ENCODE peak calls at places on chromosomes 13 and 19, in six cellular contexts. Q is activated naive CD4-positive, alpha-beta T cell treated with anti-CD3 and anti-CD28 coated beads, Interleukin-2, amount 50 U/mL, for 16 hours; R is H9; I is PC-3; Z is Jurkat, Clone E6-1; N is activated CD4-positive, alpha-beta T cell treated with anti-CD3 and anti-CD28 coated beads for 24 hours. K is an unnamed sample.

GRCh38 chr19:34253711-34254551 is 423 bp upstream of the GARRE1 start:
- DNase-seq in R (peak; percentile 91), Q (no peak), N (no peak), Z (peak; percentile 44), I (peak; percentile 69), K (no peak)

GRCh38 chr19:53951947-53952346 is 10.8 kb upstream of the CACNG8 start:
- DNase-seq in Z (no peak), N (no peak), Q (no peak), I (no peak), R (no peak), K (no peak)

GRCh38 chr13:99256283-99256682 is 1.9 kb downstream of the GPR18 start:
- DNase-seq in Q (no peak), R (no peak), Z (no peak), I (no peak), N (no peak), K (no peak)

GRCh38 chr19:48473161-48473966 is 4.2 kb downstream of the CYTH2 start:
- DNase-seq in Z (no peak), Q (no peak), N (no peak), I (peak; percentile 16), R (no peak), K (no peak)

GRCh38 chr19:46229442-46229841 is at the start of gene IGFL1:
- DNase-seq in R (no peak), I (no peak), Z (no peak), Q (no peak), N (no peak), K (no peak)

GRCh38 chr13:110965038-110965754 is 50.3 kb upstream of the ANKRD10 start:
- DNase-seq in I (peak; percentile 91), Q (no peak), R (no peak), N (no peak), Z (no peak), K (no peak)

GRCh38 chr19:48271531-48272151 is 1.8 kb downstream of the ZNF114 start:
- DNase-seq in Z (no peak), R (peak; percentile 80), Q (peak; percentile 15), N (no peak), I (peak; percentile 23), K (no peak)

GRCh38 chr13:49021953-49022352 is 46.2 kb downstream of the FNDC3A start:
- DNase-seq in N (no peak), Q (no peak), I (peak; percentile 4), R (no peak), Z (no peak), K (no peak)

GRCh38 chr19:576768-577438 is 4.5 kb downstream of the BSG start:
- DNase-seq in Z (no peak), R (no peak), I (no peak), Q (no peak), N (no peak), K (no peak)

GRCh38 chr19:12034610-12035009 is 869 bp downstream of the ZNF433 start:
- DNase-seq in R (no peak), Z (no peak), N (no peak), Q (no peak), I (peak; percentile 18), K (no peak)

GRCh38 chr13:41061914-41062837 is 867 bp downstream of the WBP4 start:
- DNase-seq in I (peak; percentile 44), R (no peak), Q (no peak), Z (no peak), N (no peak), K (no peak)

GRCh38 chr19:42831221-42832019 is 48.1 kb downstream of the PSG1 start:
- DNase-seq in I (peak; percentile 81), Z (no peak), R (no peak), Q (no peak), N (no peak), K (no peak)

GRCh38 chr19:33705860-33706259 is 84.1 kb downstream of the CHST8 start:
- DNase-seq in Q (no peak), R (no peak), I (no peak), Z (no peak), N (no peak), K (no peak)

GRCh38 chr19:18519962-18520847 is 1.7 kb downstream of the ELL start:
- DNase-seq in R (peak; percentile 80), I (peak; percentile 90), N (peak; percentile 52), Z (peak; percentile 41), Q (peak; percentile 68), K (peak; percentile 50)

K was measured in effector CD4-positive, alpha-beta T cell.